ENCODE peak calls at places on chromosome 18, in six cellular contexts. B is thyroid gland, G is prostate gland, Z is Peyer's patch, V is stomach, Y is heart left ventricle. J is an unnamed sample.
A peak's percentile ranks its signal among the peaks of the same experiment; 100 is the strongest.

GRCh38 chr18:39845086-39845485 is 2109.9 kb upstream of the PIK3C3 start:
- DNase-seq in B (no peak), G (no peak), Z (no peak), V (no peak), Y (no peak), J (no peak)

GRCh38 chr18:43662657-43663056 is 385.4 kb upstream of the SYT4 start:
- DNase-seq in B (no peak), G (no peak), Z (no peak), V (no peak), Y (no peak), J (no peak)

GRCh38 chr18:61546598-61546997 is 213.4 kb downstream of the CDH20 start:
- DNase-seq in B (no peak), G (no peak), Z (no peak), V (no peak), Y (no peak), J (no peak)

GRCh38 chr18:8657873-8658521 is 47.4 kb upstream of the MTCL1 start:
- DNase-seq in B (no peak), G (no peak), Z (no peak), V (no peak), Y (no peak), J (no peak)

GRCh38 chr18:47175895-47176575 is at the start of gene IER3IP1:
- DNase-seq in B (peak; percentile 90), G (peak; percentile 87), Z (peak; percentile 97), V (peak; percentile 90), Y (peak; percentile 94), J (peak; percentile 94)

GRCh38 chr18:8780227-8780626 is 74.9 kb downstream of the MTCL1 start:
- DNase-seq in B (no peak), G (no peak), Z (no peak), V (peak; percentile 18), Y (no peak), J (no peak)

GRCh38 chr18:37306420-37306819 is 259.2 kb downstream of the CELF4 start:
- DNase-seq in B (peak; percentile 72), G (no peak), Z (no peak), V (no peak), Y (no peak), J (no peak)

GRCh38 chr18:76493213-76494107 is 1.6 kb downstream of the ZNF516 start:
- DNase-seq in B (peak; percentile 17), G (no peak), Z (peak; percentile 81), V (no peak), Y (no peak), J (peak; percentile 50)

GRCh38 chr18:13191779-13192178 is 26.8 kb upstream of the LDLRAD4 start:
- DNase-seq in B (peak; percentile 89), G (no peak), Z (no peak), V (peak; percentile 78), Y (no peak), J (no peak)

GRCh38 chr18:40159141-40160017 is 1795.7 kb upstream of the PIK3C3 start:
- DNase-seq in B (no peak), G (no peak), Z (no peak), V (no peak), Y (no peak), J (no peak)

GRCh38 chr18:34196231-34196630 is 28.5 kb downstream of the NOL4 start:
- DNase-seq in B (no peak), G (no peak), Z (no peak), V (no peak), Y (no peak), J (no peak)

GRCh38 chr18:35189510-35189909 is 51.3 kb upstream of the ZNF397 start:
- DNase-seq in B (no peak), G (no peak), Z (no peak), V (no peak), Y (no peak), J (no peak)

GRCh38 chr18:51301376-51301775 is 103.9 kb upstream of the MEX3C start:
- DNase-seq in B (no peak), G (no peak), Z (no peak), V (no peak), Y (no peak), J (no peak)

GRCh38 chr18:8508320-8508719 is 100.9 kb upstream of the RAB12 start:
- DNase-seq in B (no peak), G (no peak), Z (no peak), V (no peak), Y (no peak), J (no peak)

GRCh38 chr18:76479351-76480238 is 15.4 kb downstream of the ZNF516 start:
- DNase-seq in B (no peak), G (no peak), Z (no peak), V (no peak), Y (no peak), J (no peak)

GRCh38 chr18:29377346-29377745 is 1200.4 kb upstream of the CDH2 start:
- DNase-seq in B (no peak), G (no peak), Z (no peak), V (no peak), Y (no peak), J (no peak)

GRCh38 chr18:33751613-33752221 is 173.7 kb downstream of the ASXL3 start:
- DNase-seq in B (no peak), G (no peak), Z (no peak), V (no peak), Y (no peak), J (no peak)

GRCh38 chr18:12939161-12939560 is 8.7 kb upstream of the SEH1L start:
- DNase-seq in B (no peak), G (no peak), Z (no peak), V (no peak), Y (no peak), J (no peak)

GRCh38 chr18:44170208-44170880 is 510.3 kb upstream of the SETBP1 start:
- DNase-seq in B (no peak), G (no peak), Z (no peak), V (no peak), Y (no peak), J (no peak)

GRCh38 chr18:13626544-13626908 is 99.8 kb downstream of the FAM210A start:
- DNase-seq in B (no peak), G (no peak), Z (no peak), V (no peak), Y (no peak), J (no peak)

GRCh38 chr18:7608174-7608550 is 41.0 kb downstream of the PTPRM start:
- DNase-seq in B (no peak), G (no peak), Z (no peak), V (no peak), Y (no peak), J (no peak)

GRCh38 chr18:63472380-63472779 is 4.4 kb upstream of the SERPINB5 start:
- DNase-seq in B (no peak), G (no peak), Z (no peak), V (no peak), Y (no peak), J (no peak)

GRCh38 chr18:46497129-46497528 is 159.9 kb downstream of the LOXHD1 start:
- DNase-seq in B (peak; percentile 68), G (no peak), Z (no peak), V (no peak), Y (no peak), J (no peak)

GRCh38 chr18:54423831-54424230 is 66.1 kb downstream of the C18orf54 start:
- DNase-seq in B (no peak), G (no peak), Z (no peak), V (no peak), Y (no peak), J (no peak)

GRCh38 chr18:54426085-54426665 is 68.5 kb downstream of the C18orf54 start:
- DNase-seq in B (no peak), G (no peak), Z (no peak), V (no peak), Y (no peak), J (no peak)
- TF ChIP-seq POLR2A in B (no peak), G (no peak), Z (no peak), V (no peak), Y (no peak), J (no peak)

GRCh38 chr18:9787716-9788115 is 79.6 kb downstream of the RAB31 start:
- DNase-seq in B (no peak), G (no peak), Z (no peak), V (no peak), Y (no peak), J (no peak)

GRCh38 chr18:9790261-9790660 is 82.2 kb downstream of the RAB31 start:
- DNase-seq in B (peak; percentile 88), G (no peak), Z (no peak), V (no peak), Y (no peak), J (no peak)

GRCh38 chr18:9788860-9789259 is 80.8 kb downstream of the RAB31 start:
- DNase-seq in B (no peak), G (no peak), Z (no peak), V (no peak), Y (no peak), J (no peak)

GRCh38 chr18:9788140-9788539 is 80.0 kb downstream of the RAB31 start:
- DNase-seq in B (no peak), G (no peak), Z (no peak), V (no peak), Y (no peak), J (no peak)

GRCh38 chr18:9787126-9787525 is 79.0 kb downstream of the RAB31 start:
- DNase-seq in B (no peak), G (no peak), Z (no peak), V (no peak), Y (no peak), J (no peak)
- H3K27ac ChIP-seq in B (no peak overlapping the region), G (no peak overlapping the region), Z (no peak overlapping the region), V (no peak overlapping the region), Y (no peak overlapping the region), J (no peak overlapping the region)

GRCh38 chr18:22816266-22817176 is 116.6 kb upstream of the RBBP8 start:
- DNase-seq in B (no peak), G (no peak), Z (peak; percentile 78), V (no peak), Y (no peak), J (peak; percentile 50)

GRCh38 chr18:22817844-22818243 is 115.3 kb upstream of the RBBP8 start:
- DNase-seq in B (no peak), G (no peak), Z (no peak), V (no peak), Y (no peak), J (no peak)

GRCh38 chr18:22814329-22814703 is 118.8 kb upstream of the RBBP8 start:
- DNase-seq in B (no peak), G (no peak), Z (no peak), V (no peak), Y (no peak), J (no peak)

GRCh38 chr18:22813648-22814328 is 119.3 kb upstream of the RBBP8 start:
- DNase-seq in B (peak; percentile 10), G (peak; percentile 43), Z (no peak), V (no peak), Y (no peak), J (no peak)
- TF ChIP-seq POLR2A in B (no peak), G (no peak), Z (no peak), V (no peak), Y (no peak), J (no peak)

GRCh38 chr18:2571200-2572143 is at the start of the genes METTL4 and NDC80:
- DNase-seq in B (peak; percentile 81), G (peak; percentile 70), Z (peak; percentile 91), V (peak; percentile 84), Y (peak; percentile 84), J (peak; percentile 84)

GRCh38 chr18:2572892-2573291 is 1.5 kb downstream of the NDC80 start:
- DNase-seq in B (no peak), G (no peak), Z (no peak), V (no peak), Y (no peak), J (no peak)

GRCh38 chr18:2570772-2571199 is 519 bp downstream of the METTL4 start:
- DNase-seq in B (peak; percentile 77), G (peak; percentile 51), Z (peak; percentile 77), V (peak; percentile 67), Y (peak; percentile 79), J (peak; percentile 77)

GRCh38 chr18:2573408-2573807 is 2.1 kb downstream of the NDC80 start:
- DNase-seq in B (no peak), G (no peak), Z (no peak), V (no peak), Y (no peak), J (no peak)

GRCh38 chr18:2572144-2572682 is 856 bp downstream of the NDC80 start:
- DNase-seq in B (no peak), G (no peak), Z (no peak), V (no peak), Y (no peak), J (no peak)
- H3K27ac ChIP-seq in B (no peak overlapping the region), G (no peak overlapping the region), Z (no peak overlapping the region), V (no peak overlapping the region), Y (no peak overlapping the region), J (no peak overlapping the region)

J was measured in right lobe of liver.